ENCODE peak calls at places on chromosomes 4 and X, in five cellular contexts. U is cardiac muscle cell; O is pancreas; C is CD4-positive, CD25-positive, alpha-beta regulatory T cell; L is heart right ventricle. E is an unnamed sample.

GRCh38 chr4:17234678-17235077 is 277.2 kb downstream of the QDPR start:
- DNase-seq in C (no peak), U (no peak), O (no peak), L (no peak), E (no peak)

GRCh38 chrX:150363561-150364346 is 637 bp downstream of the MAMLD1 start:
- DNase-seq in U (peak; percentile 45), C (peak; percentile 8), L (peak; percentile 6), O (peak; percentile 31), E (no peak)

GRCh38 chr4:19368800-19369199 is 882.9 kb upstream of the SLIT2 start:
- DNase-seq in C (no peak), L (no peak), U (no peak), O (no peak), E (no peak)

GRCh38 chr4:158538176-158538575 is 16.5 kb downstream of the RXFP1 start:
- DNase-seq in C (no peak), O (no peak), L (no peak), U (peak; percentile 66), E (no peak)

GRCh38 chrX:134865730-134866129 is 125.1 kb upstream of the SMIM10 start:
- DNase-seq in U (no peak), C (no peak), O (no peak), L (no peak), E (no peak)

GRCh38 chrX:38347136-38347535 is 5.3 kb upstream of the OTC start:
- DNase-seq in U (peak; percentile 86), C (no peak), O (no peak), L (peak; percentile 7), E (no peak)

GRCh38 chr4:37561196-37561802 is 124.9 kb downstream of the RELL1 start:
- DNase-seq in O (no peak), U (no peak), C (no peak), L (no peak), E (no peak)

GRCh38 chrX:46463682-46464081 is 81.5 kb downstream of the ZNF674 start:
- DNase-seq in C (no peak), O (no peak), L (no peak), U (no peak), E (no peak)

GRCh38 chrX:39756086-39756883 is 341.5 kb downstream of the BCOR start:
- DNase-seq in U (no peak), L (no peak), C (no peak), O (peak; percentile 67), E (no peak)

GRCh38 chr4:38924266-38924827 is 56.7 kb downstream of the FAM114A1 start:
- DNase-seq in C (no peak), O (no peak), L (no peak), U (no peak), E (no peak)

DNA sequence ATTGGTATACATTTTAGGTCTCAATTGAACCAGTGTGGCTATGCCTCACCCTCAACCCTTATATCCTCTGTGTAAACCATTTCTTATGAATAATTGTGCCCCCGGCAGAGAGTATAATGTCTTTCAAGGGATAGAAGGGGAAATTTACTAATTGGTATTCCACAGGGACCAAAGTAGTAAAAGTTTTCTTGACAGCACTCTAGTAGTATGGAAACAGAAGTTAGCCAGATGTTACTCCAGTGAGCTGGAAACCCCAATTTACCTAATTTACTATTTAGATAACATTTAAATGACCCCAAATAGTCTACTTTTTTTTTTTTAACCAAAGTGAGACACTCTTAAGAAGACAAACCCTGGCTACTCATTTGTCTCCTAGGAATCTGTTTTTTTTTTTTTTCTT is 32.3 kb downstream of the DTHD1 start:
- DNase-seq in L (no peak), U (no peak), C (no peak), O (no peak), E (no peak)
- H3K27ac ChIP-seq in L (no peak overlapping the region), U (no peak overlapping the region), C (no peak overlapping the region), O (no peak overlapping the region), E (no peak overlapping the region)

GRCh38 chrX:106611682-106612402 is at the start of gene RADX:
- DNase-seq in U (peak; percentile 71), C (peak; percentile 83), L (peak; percentile 63), O (peak; percentile 80), E (peak; percentile 15)
- H3K4me3 ChIP-seq in U (peak within 1 kb of the TSS; percentile 35), C (peak within 1 kb of the TSS; percentile 82), L (peak within 1 kb of the TSS; percentile 38), O (peak within 1 kb of the TSS; percentile 36), E (peak within 1 kb of the TSS; percentile 69)

GRCh38 chr4:52657317-52657629 is 1.8 kb downstream of the USP46 start:
- DNase-seq in L (no peak), U (no peak), O (no peak), C (no peak), E (no peak)
- H3K27ac ChIP-seq in L (peak overlapping the region; percentile 97), U (peak overlapping the region; percentile 97), O (no peak overlapping the region), C (no peak overlapping the region), E (no peak overlapping the region)

GRCh38 chr4:99947608-99948007 is 1.2 kb upstream of the DNAJB14 start:
- DNase-seq in U (no peak), O (no peak), L (no peak), C (no peak), E (no peak)
- H3K4me3 ChIP-seq in U (no peak overlapping the region), O (peak overlapping the region; percentile 64), L (no peak overlapping the region), C (peak overlapping the region; percentile 96), E (no peak overlapping the region)

GRCh38 chr4:153206534-153206933 is 2.3 kb downstream of the TRIM2 start:
- DNase-seq in L (no peak), U (no peak), C (no peak), O (no peak), E (no peak)
- H3K27ac ChIP-seq in L (no peak overlapping the region), U (no peak overlapping the region), C (no peak overlapping the region), O (no peak overlapping the region), E (no peak overlapping the region)

GRCh38 chrX:139202742-139203410 is 327.7 kb upstream of the F9 start:
- DNase-seq in C (no peak), O (no peak), L (no peak), U (no peak), E (no peak)

GRCh38 chrX:139200793-139201192 is 329.7 kb upstream of the F9 start:
- DNase-seq in L (no peak), C (no peak), O (no peak), U (no peak), E (no peak)

GRCh38 chrX:139199945-139200344 is 330.6 kb upstream of the F9 start:
- DNase-seq in U (no peak), C (no peak), L (no peak), O (no peak), E (no peak)

GRCh38 chrX:139200346-139200745 is 330.2 kb upstream of the F9 start:
- DNase-seq in U (no peak), C (no peak), L (no peak), O (no peak), E (no peak)

GRCh38 chrX:139201924-139202323 is 328.6 kb upstream of the F9 start:
- DNase-seq in U (no peak), O (no peak), L (no peak), C (no peak), E (no peak)
- H3K4me3 ChIP-seq in U (no peak overlapping the region), O (no peak overlapping the region), L (no peak overlapping the region), C (no peak overlapping the region), E (no peak overlapping the region)

GRCh38 chrX:136694491-136695087 is 46.6 kb downstream of the CD40LG start:
- DNase-seq in L (no peak), O (no peak), U (peak; percentile 71), C (peak; percentile 61), E (no peak)
- H3K27ac ChIP-seq in L (no peak overlapping the region), O (no peak overlapping the region), U (no peak overlapping the region), C (peak overlapping the region; percentile 77), E (no peak overlapping the region)

GRCh38 chrX:77017093-77017492 is 430.1 kb upstream of the FGF16 start:
- DNase-seq in L (no peak), O (no peak), U (no peak), C (no peak), E (no peak)
- H3K4me3 ChIP-seq in L (no peak overlapping the region), O (no peak overlapping the region), U (no peak overlapping the region), C (no peak overlapping the region), E (no peak overlapping the region)

DNA sequence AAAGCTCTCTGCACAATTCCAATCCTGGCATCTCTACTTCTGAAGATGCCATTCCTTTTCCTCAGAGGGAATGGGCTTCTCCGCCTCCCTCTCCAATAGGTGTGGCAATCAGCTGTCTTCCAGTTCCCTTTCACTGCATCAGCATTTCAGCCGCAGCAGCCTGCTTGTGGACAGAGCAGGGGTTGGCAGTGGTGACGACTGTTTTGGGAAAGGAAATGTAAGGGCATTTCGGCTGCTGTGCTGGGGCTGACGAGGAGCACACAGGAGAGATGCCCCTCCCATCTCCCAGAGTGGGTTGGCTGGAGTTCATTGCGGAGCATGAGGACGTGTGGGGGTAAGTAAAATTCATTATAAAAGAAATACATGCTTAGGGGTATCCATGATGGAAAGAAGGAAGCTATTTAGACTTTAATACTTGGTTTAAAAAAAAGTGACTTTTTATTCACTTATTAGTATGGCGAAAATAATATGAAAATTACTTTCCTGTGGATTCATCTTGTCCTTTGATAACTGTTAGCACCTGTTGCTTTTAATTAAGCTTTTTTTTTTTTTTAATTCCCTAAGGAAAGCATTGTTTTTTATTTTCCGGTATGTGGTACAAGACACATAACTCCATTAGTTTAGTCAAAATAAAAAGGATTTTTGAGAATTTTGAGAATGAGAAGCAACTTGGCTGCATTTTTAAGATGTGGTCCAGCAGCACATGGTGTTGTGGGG is at the start of gene LIMCH1:
- DNase-seq in O (no peak), L (peak; percentile 82), C (no peak), U (no peak), E (no peak)
- H3K27ac ChIP-seq in O (no peak within 1 kb of the TSS), L (peak within 1 kb of the TSS; percentile 92), C (no peak within 1 kb of the TSS), U (no peak within 1 kb of the TSS), E (no peak within 1 kb of the TSS)